ENCODE peak calls at places on chromosomes 16 and 17, in five cellular contexts. E, J, G, T and W are unnamed samples.

GRCh38 chr16:31215287-31216115 is 1.4 kb downstream of the PYDC1 start:
- DNase-seq in E (peak; percentile 82), J (peak; percentile 76), G (peak; percentile 51), T (no peak), W (peak; percentile 31)

GRCh38 chr16:88982286-88983084 is 5.5 kb upstream of the CBFA2T3 start:
- DNase-seq in J (no peak), E (no peak), G (no peak), T (no peak), W (no peak)

GRCh38 chr16:1933097-1933661 is 9.8 kb downstream of the MSRB1 start:
- DNase-seq in G (no peak), J (peak; percentile 13), T (no peak), E (peak; percentile 51), W (no peak)

GRCh38 chr16:24075929-24076716 is 180.0 kb upstream of the CACNG3 start:
- DNase-seq in T (no peak), J (peak; percentile 40), G (no peak), E (no peak), W (no peak)

GRCh38 chr16:63617047-63617989 is 1504.5 kb downstream of the CDH11 start:
- DNase-seq in G (no peak), E (no peak), T (no peak), J (no peak), W (no peak)

GRCh38 chr16:81678326-81679095 is 100.6 kb upstream of the PLCG2 start:
- DNase-seq in E (no peak), G (no peak), T (no peak), J (no peak), W (no peak)

GRCh38 chr17:75619506-75620431 is 13.5 kb upstream of the SMIM5 start:
- DNase-seq in J (no peak), T (no peak), E (no peak), G (peak; percentile 35), W (no peak)

GRCh38 chr17:953767-954166 is 25.8 kb downstream of the NXN start:
- DNase-seq in E (no peak), T (no peak), J (no peak), G (no peak), W (no peak)

GRCh38 chr17:66848496-66848895 is 13.6 kb downstream of the CACNG5 start:
- DNase-seq in E (no peak), G (no peak), J (no peak), T (no peak), W (no peak)

GRCh38 chr17:79933863-79934652 is 94.8 kb upstream of the CBX4 start:
- DNase-seq in E (no peak), J (no peak), G (no peak), T (no peak), W (no peak)

GRCh38 chr16:78746718-78747117 is 647.3 kb downstream of the WWOX start:
- DNase-seq in G (no peak), J (no peak), T (no peak), E (no peak), W (no peak)

GRCh38 chr16:28003923-28004322 is 59.6 kb downstream of the GSG1L start:
- DNase-seq in J (no peak), G (no peak), T (no peak), E (no peak), W (no peak)

GRCh38 chr17:9824094-9824493 is 1.6 kb upstream of the GLP2R start:
- DNase-seq in J (no peak), G (no peak), T (no peak), E (no peak), W (no peak)

GRCh38 chr16:48901712-48902374 is 291.9 kb upstream of the N4BP1 start:
- DNase-seq in T (no peak), E (no peak), J (peak; percentile 22), G (no peak), W (no peak)

GRCh38 chr16:89993377-89993776 is 25.9 kb downstream of the DBNDD1 start:
- DNase-seq in T (no peak), G (no peak), J (no peak), E (no peak), W (no peak)

GRCh38 chr16:11235703-11235991 is 20.4 kb downstream of the SOCS1 start:
- DNase-seq in T (no peak), G (no peak), E (no peak), J (no peak), W (no peak)

GRCh38 chr17:47839071-47839470 is 2.0 kb downstream of the SCRN2 start:
- DNase-seq in E (no peak), J (no peak), G (no peak), T (no peak), W (no peak)

GRCh38 chr16:49022351-49022963 is 259.2 kb downstream of the CBLN1 start:
- DNase-seq in E (no peak), G (no peak), T (no peak), J (no peak), W (no peak)

GRCh38 chr17:28405632-28406477 is at the start of gene SLC46A1:
- DNase-seq in E (peak; percentile 88), G (peak; percentile 10), J (peak; percentile 88), T (no peak), W (no peak)

GRCh38 chr17:49325980-49326379 is 36.1 kb downstream of the ZNF652 start:
- DNase-seq in E (no peak), T (no peak), G (no peak), J (no peak), W (no peak)

GRCh38 chr17:3911271-3912053 is 4.8 kb downstream of the P2RX1 start:
- DNase-seq in J (no peak), T (no peak), E (no peak), G (no peak), W (no peak)

GRCh38 chr16:31489616-31490584 is 7.0 kb downstream of the SLC5A2 start:
- DNase-seq in G (no peak), E (no peak), T (no peak), J (no peak), W (no peak)

GRCh38 chr16:77780378-77780837 is 8.0 kb upstream of the VAT1L start:
- DNase-seq in T (no peak), G (peak; percentile 81), E (no peak), J (peak; percentile 58), W (no peak)

GRCh38 chr17:8503807-8504206 is 68.1 kb downstream of the NDEL1 start:
- DNase-seq in T (no peak), J (no peak), G (no peak), E (peak; percentile 52), W (no peak)

GRCh38 chr17:50495918-50496317 is 12.3 kb upstream of the MYCBPAP start:
- DNase-seq in T (no peak), J (no peak), E (no peak), G (peak; percentile 52), W (no peak)

GRCh38 chr17:34542700-34543336 is 36.6 kb upstream of the TMEM132E start:
- DNase-seq in E (no peak), G (peak; percentile 32), T (no peak), J (peak; percentile 35), W (no peak)

GRCh38 chr17:1089915-1090314 is 89.9 kb downstream of the ABR start:
- DNase-seq in E (peak; percentile 88), G (no peak), T (no peak), J (no peak), W (no peak)

GRCh38 chr16:67910162-67910561 is 17.1 kb downstream of the PSKH1 start:
- DNase-seq in T (no peak), G (peak; percentile 39), E (no peak), J (peak; percentile 54), W (no peak)

GRCh38 chr17:10628756-10629155 is 28.4 kb downstream of the MYH3 start:
- DNase-seq in E (no peak), J (no peak), T (no peak), G (no peak), W (no peak)

GRCh38 chr16:81239722-81240121 is 1.2 kb downstream of the BCO1 start:
- DNase-seq in G (no peak), T (no peak), E (no peak), J (no peak), W (no peak)

GRCh38 chr16:2776500-2777139 is 460 bp downstream of the ELOB start:
- DNase-seq in E (peak; percentile 77), G (no peak), J (peak; percentile 65), T (peak; percentile 52), W (no peak)

GRCh38 chr17:80802626-80803450 is 188.8 kb upstream of the CHMP6 start:
- DNase-seq in T (peak; percentile 50), E (no peak), G (no peak), J (no peak), W (no peak)

GRCh38 chr17:76088041-76088867 is 9.3 kb downstream of the ZACN start:
- DNase-seq in G (no peak), J (no peak), E (no peak), T (no peak), W (no peak)

GRCh38 chr17:13398853-13399252 is 202.9 kb downstream of the HS3ST3A1 start:
- DNase-seq in T (no peak), E (no peak), G (no peak), J (no peak), W (no peak)

GRCh38 chr16:15466886-15467781 is 32.7 kb downstream of the BMERB1 start:
- DNase-seq in E (no peak), G (peak; percentile 38), T (no peak), J (no peak), W (peak; percentile 27)

GRCh38 chr17:73650147-73650546 is 5.9 kb upstream of the SDK2 start:
- DNase-seq in T (no peak), E (no peak), J (peak; percentile 58), G (no peak), W (no peak)
- TF ChIP-seq CTCF in T (no peak), E (peak; percentile 23), J (peak; percentile 55), G (no peak), W (peak; percentile 44)

DNA sequence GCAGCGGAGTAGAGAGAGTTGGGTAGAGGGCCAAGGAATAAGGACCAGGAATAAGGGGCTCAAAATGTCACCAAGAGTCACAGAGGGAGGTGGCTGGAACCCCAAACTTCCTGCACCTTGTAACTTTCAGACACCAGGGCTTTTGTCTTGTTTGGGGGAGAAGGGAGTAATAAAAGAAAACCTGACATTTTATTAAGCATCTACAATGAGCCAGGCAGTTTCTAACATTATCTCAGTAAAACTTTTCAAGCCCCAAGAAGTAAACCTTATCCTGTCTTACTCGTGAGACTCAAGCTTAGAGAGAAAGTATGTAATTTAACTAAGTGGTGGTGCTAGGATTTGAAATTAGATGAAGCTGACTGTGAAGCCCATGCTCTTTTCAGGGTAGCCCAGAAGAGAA is 848 bp upstream of the MTMR4 start:
- DNase-seq in J (no peak), E (no peak), G (no peak), T (no peak), W (no peak)
- H3K4me3 ChIP-seq in J (no peak overlapping the region), E (peak overlapping the region; percentile 73), G (no peak overlapping the region), T (no peak overlapping the region), W (no peak overlapping the region)

GRCh38 chr17:45110676-45111611 is 21.4 kb downstream of the PLCD3 start:
- DNase-seq in E (no peak), G (no peak), T (no peak), J (no peak), W (no peak)
- TF ChIP-seq CTCF in E (no peak), G (no peak), T (no peak), J (no peak), W (no peak)

DNA sequence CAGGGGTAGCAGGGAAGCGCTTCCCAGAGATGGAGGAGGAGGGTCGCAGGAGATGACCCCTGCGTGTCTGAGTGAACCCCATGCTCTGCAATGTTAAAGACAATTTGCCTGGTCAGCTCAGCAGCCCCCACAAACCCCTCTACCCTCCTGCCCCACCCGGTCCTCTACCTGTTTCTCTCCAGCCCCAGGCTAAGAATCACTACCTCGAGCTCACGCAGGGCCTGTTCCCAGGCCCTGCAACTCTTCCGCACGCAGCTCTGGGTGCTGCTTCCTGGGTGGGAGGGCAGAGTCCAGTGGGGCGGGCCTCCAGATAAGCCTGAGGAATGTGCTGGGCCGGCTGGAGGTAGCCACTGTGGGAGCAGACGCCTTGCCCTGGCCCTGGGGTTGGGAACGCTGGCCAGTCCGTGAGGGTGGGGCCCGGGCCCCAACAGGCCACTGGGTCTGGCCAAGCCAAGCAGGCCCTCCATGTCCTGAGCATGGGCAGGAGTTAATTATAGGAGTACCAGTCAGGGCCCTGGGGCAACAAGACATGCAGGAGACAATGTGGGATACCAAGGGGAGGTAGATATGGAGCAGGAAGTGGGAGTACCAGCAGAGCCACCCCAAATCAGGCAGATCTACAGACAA is 6.1 kb downstream of the DOK4 start:
- DNase-seq in E (peak; percentile 85), T (peak; percentile 45), J (peak; percentile 90), G (peak; percentile 75), W (no peak)
- H3K4me3 ChIP-seq in E (peak overlapping the region; percentile 55), T (peak overlapping the region; percentile 47), J (no peak overlapping the region), G (peak overlapping the region; percentile 54), W (no peak overlapping the region)